ENCODE peak calls at places on chromosome 4, in nine cellular contexts. D is hepatocyte; G is cardiac fibroblast; T is chondrocyte; A is progenitor cell of endocrine pancreas; J is CD8-positive, alpha-beta T cell; Y is PC-3; C is GM20000; H is HCT116. X is an unnamed sample.

GRCh38 chr4:124803641-124804040 is 91.1 kb upstream of the ANKRD50 start:
- DNase-seq in J (no peak), D (no peak), A (no peak), G (peak; percentile 12), Y (peak; percentile 70), T (no peak), H (no peak), C (no peak), X (no peak)

GRCh38 chr4:76738081-76738931 is 159.6 kb downstream of the SOWAHB start:
- DNase-seq in H (no peak), Y (no peak), T (no peak), D (peak; percentile 34), J (no peak), C (peak; percentile 45), A (no peak), G (peak; percentile 84), X (no peak)

GRCh38 chr4:24799544-24800272 is 4.3 kb downstream of the SOD3 start:
- DNase-seq in T (no peak), C (no peak), H (no peak), J (no peak), D (no peak), A (no peak), G (no peak), Y (no peak), X (no peak)

GRCh38 chr4:74499986-74500781 is 55.2 kb downstream of the AREG start:
- DNase-seq in C (no peak), A (no peak), T (no peak), Y (no peak), G (no peak), D (no peak), J (no peak), H (no peak), X (no peak)

GRCh38 chr4:174749091-174749490 is 80.0 kb downstream of the GLRA3 start:
- DNase-seq in H (no peak), A (no peak), Y (no peak), C (no peak), T (no peak), J (no peak), G (peak; percentile 26), D (no peak), X (no peak)

GRCh38 chr4:162017863-162018262 is 145.9 kb downstream of the FSTL5 start:
- DNase-seq in H (no peak), A (no peak), Y (no peak), J (no peak), D (no peak), G (no peak), C (no peak), T (no peak), X (no peak)

GRCh38 chr4:82850684-82851083 is 40.3 kb downstream of the SEC31A start:
- DNase-seq in C (no peak), Y (no peak), G (no peak), H (no peak), J (no peak), A (no peak), T (no peak), D (no peak), X (no peak)

GRCh38 chr4:182093947-182094346 is 149.3 kb upstream of the TENM3 start:
- DNase-seq in T (no peak), A (no peak), D (no peak), C (no peak), Y (no peak), H (no peak), G (no peak), J (no peak), X (no peak)

GRCh38 chr4:11106190-11106589 is 322.5 kb downstream of the HS3ST1 start:
- DNase-seq in Y (peak; percentile 68), H (no peak), A (no peak), J (no peak), G (peak; percentile 1), T (no peak), D (no peak), C (no peak), X (no peak)

GRCh38 chr4:42361475-42361874 is 35.8 kb upstream of the SHISA3 start:
- DNase-seq in A (no peak), H (no peak), T (no peak), Y (no peak), C (no peak), G (no peak), J (no peak), D (no peak), X (no peak)

GRCh38 chr4:17865866-17866363 is 55.1 kb downstream of the NCAPG start:
- DNase-seq in J (no peak), D (no peak), H (no peak), A (no peak), Y (no peak), G (no peak), C (no peak), T (no peak), X (no peak)

GRCh38 chr4:93693141-93693540 is 135.4 kb upstream of the ATOH1 start:
- DNase-seq in Y (no peak), A (no peak), J (no peak), C (no peak), H (no peak), D (no peak), G (no peak), T (no peak), X (no peak)

GRCh38 chr4:128527356-128527755 is 239.7 kb upstream of the PGRMC2 start:
- DNase-seq in A (no peak), C (no peak), Y (no peak), J (no peak), D (no peak), G (no peak), H (no peak), T (no peak), X (no peak)

GRCh38 chr4:112322866-112323265 is 25.7 kb downstream of the ALPK1 start:
- DNase-seq in A (no peak), J (no peak), Y (no peak), D (no peak), T (no peak), C (no peak), G (no peak), H (no peak), X (no peak)
- TF ChIP-seq CTCF in A (no peak), J (no peak), Y (no peak), D (no peak), T (no peak), C (no peak), G (no peak), H (no peak), X (no peak)

DNA sequence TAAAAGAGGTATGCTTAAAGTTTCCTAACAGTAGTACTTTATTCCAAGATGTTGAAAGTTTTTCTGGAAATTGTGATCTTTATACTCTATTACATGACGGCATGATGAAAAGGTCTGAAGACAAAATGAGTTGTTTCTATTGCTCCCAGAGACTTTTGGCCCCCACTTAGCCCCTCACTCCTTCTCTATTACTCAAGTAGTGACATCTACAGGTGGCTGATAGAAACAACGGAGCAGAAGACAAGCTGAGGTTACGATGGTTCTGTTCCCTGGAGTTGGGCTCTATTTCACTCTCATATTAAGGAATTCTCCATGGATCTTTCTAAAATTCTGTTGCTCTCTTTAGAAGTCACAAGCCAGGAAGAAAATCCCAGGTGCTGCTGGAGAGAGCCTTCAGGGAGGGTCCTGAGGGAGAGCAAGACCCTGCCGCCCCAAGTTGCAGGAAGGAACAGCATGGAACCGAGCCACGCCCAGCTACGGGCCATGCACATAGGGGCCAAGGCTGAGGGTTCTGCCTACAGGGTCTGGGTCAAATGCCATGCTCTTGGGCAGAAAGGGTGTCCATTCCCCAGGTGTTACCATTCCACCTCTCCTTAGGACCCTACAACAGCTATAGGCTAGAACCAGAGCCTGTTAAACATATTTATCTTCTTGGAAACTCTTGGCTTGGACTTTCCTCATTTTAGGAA is 22.7 kb downstream of the RPL9 start:
- DNase-seq in C (no peak), H (no peak), Y (no peak), T (no peak), G (no peak), D (no peak), A (no peak), J (no peak), X (no peak)
- TF ChIP-seq CTCF in C (no peak), H (peak; percentile 9), Y (peak; percentile 47), T (peak; percentile 71), G (peak; percentile 16), D (peak; percentile 43), A (peak; percentile 27), J (no peak), X (no peak)

DNA sequence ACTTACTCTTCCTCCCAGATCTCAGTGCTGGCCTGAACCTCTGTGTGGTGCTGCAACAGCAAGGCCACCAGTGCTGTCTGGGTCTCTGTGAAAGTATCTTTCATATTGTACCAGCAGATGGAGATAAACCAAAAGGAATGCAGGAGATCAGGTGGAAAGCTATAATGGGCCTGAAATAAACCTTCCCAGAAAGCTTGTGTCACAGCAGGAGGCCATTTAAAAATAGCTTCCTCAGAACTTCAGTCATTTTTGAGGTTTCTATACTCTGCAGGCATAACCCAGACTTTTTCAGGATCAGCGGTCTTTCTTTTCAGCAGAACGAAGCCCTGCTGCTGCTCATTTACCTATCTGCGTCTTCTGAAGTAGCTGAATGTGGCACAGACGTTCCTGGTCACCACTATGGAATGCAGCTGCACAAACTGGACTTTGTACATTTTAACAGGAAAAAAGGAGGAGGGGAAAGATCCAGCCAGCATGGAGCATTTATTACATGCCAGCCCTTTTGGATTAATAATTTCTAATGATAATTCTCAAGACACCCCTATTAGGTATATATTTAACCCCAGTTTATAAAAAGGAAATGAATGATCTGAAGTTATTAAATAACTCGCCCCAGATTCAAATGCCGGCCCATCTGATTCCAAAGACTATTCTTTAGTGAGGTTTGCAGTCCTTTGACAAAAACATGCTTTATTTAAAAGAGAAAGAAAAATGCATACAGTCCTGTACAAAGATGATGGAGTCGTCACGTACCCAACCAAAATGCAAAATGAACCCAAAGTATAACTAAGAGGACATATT is 119.7 kb downstream of the NFKB1 start:
- DNase-seq in G (peak; percentile 82), J (no peak), C (peak; percentile 38), Y (peak; percentile 78), D (peak; percentile 76), H (peak; percentile 76), T (no peak), A (peak; percentile 13), X (no peak)
- TF ChIP-seq CTCF in G (peak; percentile 45), J (peak; percentile 26), C (no peak), Y (peak; percentile 86), D (peak; percentile 82), H (peak; percentile 61), T (peak; percentile 92), A (peak; percentile 61), X (no peak)

GRCh38 chr4:100843897-100844296 is 326.1 kb upstream of the EMCN start:
- DNase-seq in G (no peak), C (no peak), T (no peak), Y (no peak), H (no peak), J (no peak), D (no peak), A (no peak), X (no peak)

GRCh38 chr4:100849319-100849718 is 331.5 kb upstream of the EMCN start:
- DNase-seq in A (no peak), G (no peak), J (no peak), D (no peak), H (no peak), T (no peak), C (no peak), Y (no peak), X (no peak)

GRCh38 chr4:100852326-100852725 is 334.5 kb upstream of the EMCN start:
- DNase-seq in D (no peak), J (no peak), G (no peak), A (no peak), T (no peak), C (no peak), H (no peak), Y (no peak), X (no peak)

DNA sequence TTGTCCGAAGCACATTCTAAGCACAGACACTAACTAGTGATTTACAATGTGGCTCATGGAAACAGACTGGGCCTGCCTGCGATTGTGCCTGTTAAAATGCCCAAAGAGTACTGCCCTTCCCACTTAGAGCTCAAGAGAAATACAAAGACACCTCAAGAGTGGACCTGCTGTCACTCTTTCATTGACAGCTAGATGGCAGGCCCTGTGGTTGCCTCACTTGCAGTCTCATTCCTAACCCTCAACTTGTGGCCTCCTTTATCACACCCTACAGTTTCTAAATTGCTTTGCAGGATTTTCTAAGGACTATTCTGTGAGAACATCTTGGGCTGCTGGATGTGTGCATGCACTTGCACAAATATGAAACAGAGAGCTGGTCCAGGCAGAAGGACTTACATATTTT is 331.0 kb upstream of the EMCN start:
- DNase-seq in A (no peak), Y (peak; percentile 9), T (no peak), H (peak; percentile 38), D (peak; percentile 34), G (no peak), J (no peak), C (peak; percentile 6), X (no peak)
- TF ChIP-seq CTCF in A (no peak), Y (peak; percentile 38), T (peak; percentile 45), H (peak; percentile 67), D (peak; percentile 30), G (no peak), J (no peak), C (no peak), X (no peak)